ENCODE peak calls at places on chromosomes 16 and 17, in six cellular contexts. V, K, W, A, S and L are unnamed samples.

GRCh38 chr17:27244481-27245223 is 49.3 kb upstream of the WSB1 start:
- DNase-seq in K (peak), A (peak), V (peak), W (peak), S (peak), L (peak)

GRCh38 chr16:88639231-88640038 is 1.1 kb downstream of the IL17C start:
- DNase-seq in S (no peak), W (no peak), A (no peak), V (no peak), K (no peak), L (peak)

GRCh38 chr16:66474750-66475199 is 47.7 kb downstream of the BEAN1 start:
- DNase-seq in V (no peak), W (no peak), S (no peak), A (no peak), K (no peak), L (no peak)

GRCh38 chr16:2516391-2517240 is 2.9 kb downstream of the ATP6V0C start:
- DNase-seq in V (peak), S (no peak), K (no peak), A (no peak), W (peak), L (no peak)

GRCh38 chr16:54843424-54843750 is 87.3 kb upstream of the IRX5 start:
- DNase-seq in S (no peak), A (no peak), W (no peak), K (no peak), V (no peak), L (peak)

GRCh38 chr17:10772425-10773380 is 31.2 kb downstream of the TMEM238L start:
- DNase-seq in S (peak), K (no peak), W (no peak), V (no peak), A (no peak), L (peak)

GRCh38 chr16:23857901-23858300 is 22.1 kb downstream of the PRKCB start:
- DNase-seq in W (no peak), K (no peak), A (no peak), S (no peak), V (no peak), L (no peak)

GRCh38 chr17:19248923-19249574 is 11.9 kb downstream of the EPN2 start:
- DNase-seq in S (peak), K (peak), W (peak), A (no peak), V (peak), L (no peak)

GRCh38 chr16:54447606-54448440 is 161.2 kb upstream of the IRX3 start:
- DNase-seq in K (no peak), S (peak), W (no peak), V (peak), A (no peak), L (peak)

GRCh38 chr16:22948603-22949368 is 134.8 kb downstream of the HS3ST2 start:
- DNase-seq in S (peak), W (peak), A (peak), V (peak), K (peak), L (peak)

GRCh38 chr17:8275421-8276290 is 12.8 kb upstream of the RANGRF start:
- DNase-seq in A (no peak), W (no peak), K (no peak), S (no peak), V (no peak), L (no peak)

GRCh38 chr17:41048441-41048840 is 1.3 kb upstream of the KRTAP2-1 start:
- DNase-seq in K (no peak), W (no peak), A (no peak), V (no peak), S (no peak), L (no peak)

GRCh38 chr17:4657678-4658077 is 16.2 kb upstream of the ALOX15 start:
- DNase-seq in A (no peak), K (no peak), V (no peak), W (no peak), S (no peak), L (no peak)

GRCh38 chr17:79658811-79659207 is 48.0 kb upstream of the RBFOX3 start:
- DNase-seq in K (peak), A (no peak), S (peak), W (no peak), V (no peak), L (peak)

GRCh38 chr17:27320222-27320560 is 26.3 kb downstream of the WSB1 start:
- DNase-seq in K (no peak), W (no peak), V (no peak), S (no peak), A (no peak), L (no peak)

GRCh38 chr17:4319221-4319620 is 47.3 kb downstream of the UBE2G1 start:
- DNase-seq in S (no peak), V (no peak), K (no peak), W (no peak), A (no peak), L (no peak)

GRCh38 chr17:55705847-55706246 is 16.8 kb downstream of the TMEM100 start:
- DNase-seq in S (no peak), K (no peak), V (no peak), W (no peak), A (no peak), L (peak)

GRCh38 chr17:69503711-69504110 is 89.2 kb downstream of the MAP2K6 start:
- DNase-seq in V (no peak), K (no peak), S (no peak), W (no peak), A (no peak), L (no peak)

DNA sequence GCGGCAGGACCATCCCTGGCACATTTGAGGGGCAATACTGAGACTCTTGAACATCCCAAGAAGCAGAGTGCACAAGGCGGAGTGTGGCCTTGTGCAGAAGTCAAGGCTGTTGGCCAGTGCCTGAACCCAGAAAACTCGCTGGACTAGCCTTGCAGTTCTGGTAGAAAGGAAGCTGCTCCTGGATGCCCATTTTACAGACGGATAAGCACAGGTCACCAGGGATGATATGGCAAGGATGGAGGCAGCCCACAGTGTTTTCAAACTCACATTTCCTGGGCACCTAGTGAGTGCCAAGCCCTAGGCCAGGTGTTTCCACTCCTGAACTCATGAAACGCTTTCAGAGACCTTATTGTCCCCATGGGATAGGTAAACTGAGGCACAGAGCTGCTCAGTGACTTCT is 1.7 kb upstream of the MAP2K3 start:
- DNase-seq in A (no peak), K (no peak), V (no peak), W (no peak), S (no peak), L (no peak)
- TF ChIP-seq CTCF in A (no peak), K (no peak), V (no peak), W (no peak), S (no peak), L (no peak)

GRCh38 chr16:86834451-86835035 is 256.2 kb downstream of the FOXL1 start:
- DNase-seq in V (no peak), K (no peak), W (no peak), S (peak), A (no peak), L (peak)
- TF ChIP-seq CTCF in V (no peak), K (no peak), W (no peak), S (no peak), A (no peak), L (no peak)

DNA sequence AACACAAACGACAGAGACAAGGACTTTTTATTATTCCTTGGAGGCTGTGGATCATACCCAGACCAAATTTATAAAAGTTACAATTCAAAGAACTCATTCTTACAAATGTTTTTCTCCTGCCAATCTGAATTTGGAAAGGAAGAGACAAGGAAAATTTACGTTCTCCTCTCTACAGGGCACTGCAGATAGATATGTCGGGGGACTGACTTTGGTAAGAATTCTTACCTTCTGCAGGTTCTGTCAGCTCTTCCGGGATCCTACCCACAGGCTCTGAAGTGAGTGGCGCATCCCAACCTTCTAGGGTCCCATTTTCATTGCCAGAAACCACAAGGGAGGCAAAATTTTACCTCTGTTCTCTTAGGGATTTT is 2.2 kb upstream of the SLFN12L start:
- DNase-seq in W (no peak), A (no peak), S (no peak), K (no peak), V (no peak), L (no peak)
- TF ChIP-seq CTCF in W (no peak), A (no peak), S (no peak), K (no peak), V (no peak), L (no peak)

DNA sequence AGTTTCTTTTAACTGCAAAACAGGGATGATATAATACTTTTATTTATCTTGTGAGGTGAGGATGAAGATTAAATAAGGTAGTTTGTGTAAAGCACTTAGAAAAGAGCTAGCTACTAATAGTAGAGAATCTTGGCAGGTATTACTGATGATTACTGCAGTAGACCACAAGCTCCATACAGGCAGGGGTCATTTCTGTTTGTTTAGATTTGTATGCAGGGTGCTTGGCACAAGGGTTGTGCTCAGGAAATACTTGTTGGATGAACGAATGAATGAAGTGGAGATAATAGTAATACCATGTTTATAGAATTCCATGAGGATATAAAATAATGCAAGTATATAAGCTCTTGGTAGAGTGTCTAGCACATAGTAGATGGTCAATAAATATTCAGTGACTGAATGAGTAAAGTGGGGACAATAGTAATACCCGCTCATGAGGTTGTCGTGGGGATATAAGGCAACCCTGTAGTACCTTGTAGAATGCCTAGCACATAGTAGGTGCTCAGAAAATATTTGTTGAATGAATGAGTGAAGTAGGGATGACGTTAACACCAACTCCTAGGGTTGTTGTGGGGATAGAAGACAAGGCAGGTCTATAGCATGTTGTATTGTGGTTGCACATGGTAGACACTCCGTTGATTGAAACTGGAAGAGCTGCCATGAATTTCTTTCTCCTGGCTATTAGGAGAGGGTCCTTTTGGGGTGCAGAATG is 83.0 kb downstream of the ABCC1 start:
- DNase-seq in K (no peak), V (no peak), W (no peak), A (no peak), S (no peak), L (no peak)
- TF ChIP-seq CTCF in K (no peak), V (no peak), W (no peak), A (no peak), S (no peak), L (no peak)

GRCh38 chr16:58345574-58346354 is 46.5 kb upstream of the GINS3 start:
- DNase-seq in K (no peak), W (no peak), A (no peak), S (peak), V (no peak), L (no peak)
- TF ChIP-seq CTCF in K (no peak), W (peak), A (no peak), S (peak), V (no peak), L (peak)

DNA sequence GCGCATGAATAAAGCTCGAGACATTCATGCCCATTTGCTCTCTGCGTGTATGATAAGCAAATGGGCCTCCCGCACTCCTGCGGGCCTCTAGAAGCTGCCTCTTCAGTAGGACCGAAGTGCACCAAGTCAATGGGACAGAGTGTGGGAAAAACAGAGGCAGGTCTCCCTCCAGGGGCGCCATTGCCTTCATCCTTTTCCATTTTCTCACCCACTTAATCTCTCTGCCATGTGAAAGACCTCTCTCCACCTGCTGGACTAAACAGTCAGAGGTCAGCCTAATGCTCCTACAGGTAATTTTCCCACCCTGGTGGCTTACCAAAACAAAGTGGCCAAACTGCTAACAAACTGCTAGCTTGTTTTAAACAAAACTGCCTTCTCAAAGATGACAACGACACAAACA is 210.9 kb downstream of the ZFHX3 start:
- DNase-seq in W (no peak), S (no peak), A (no peak), K (no peak), V (no peak), L (no peak)
- TF ChIP-seq CTCF in W (no peak), S (no peak), A (no peak), K (no peak), V (no peak), L (no peak)

GRCh38 chr17:48954300-48954755 is 9.7 kb upstream of the SNF8 start:
- DNase-seq in W (no peak), K (no peak), A (no peak), S (peak), V (no peak), L (peak)
- TF ChIP-seq CTCF in W (peak), K (no peak), A (no peak), S (peak), V (no peak), L (peak)

GRCh38 chr17:76736349-76737081 is 616 bp downstream of the SRSF2 start:
- DNase-seq in W (peak), A (no peak), K (peak), V (peak), S (peak), L (peak)
- TF ChIP-seq CTCF in W (peak), A (no peak), K (no peak), V (no peak), S (no peak), L (peak)